ENCODE peak calls at places on chromosomes 3 and 15, in five cellular contexts. One of them, this sample, is unnamed.
A peak's percentile ranks its signal among the peaks of the same experiment; 100 is the strongest.

GRCh38 chr3:47036145-47036544 is 56.7 kb downstream of the NBEAL2 start:
- DNase-seq in CD4-positive, alpha-beta memory T cell: no peak
- DNase-seq in transverse colon: no peak
- DNase-seq in neural crest cell: no peak
- DNase-seq in activated gamma-delta T cell treated with Interleukin-2 at 50 U/mL for 16 hours: no peak
- DNase-seq in this sample: no peak

GRCh38 chr3:51683566-51683965 is 12.5 kb downstream of the TEX264 start:
- DNase-seq in CD4-positive, alpha-beta memory T cell: no peak
- DNase-seq in transverse colon: no peak
- DNase-seq in neural crest cell: no peak
- DNase-seq in activated gamma-delta T cell treated with Interleukin-2 at 50 U/mL for 16 hours: no peak
- DNase-seq in this sample: no peak

GRCh38 chr3:46884929-46885328 is 7.4 kb downstream of the PTH1R start:
- DNase-seq in CD4-positive, alpha-beta memory T cell: no peak
- DNase-seq in transverse colon: no peak
- DNase-seq in neural crest cell: no peak
- DNase-seq in activated gamma-delta T cell treated with Interleukin-2 at 50 U/mL for 16 hours: no peak
- DNase-seq in this sample: no peak

GRCh38 chr3:127275287-127275781 is 12.5 kb downstream of the PRR20G start:
- DNase-seq in CD4-positive, alpha-beta memory T cell: no peak
- DNase-seq in transverse colon: no peak
- DNase-seq in neural crest cell: no peak
- DNase-seq in activated gamma-delta T cell treated with Interleukin-2 at 50 U/mL for 16 hours: no peak
- DNase-seq in this sample: no peak

GRCh38 chr3:47159153-47159552 is 4.8 kb downstream of the SETD2 start:
- DNase-seq in CD4-positive, alpha-beta memory T cell: no peak
- DNase-seq in transverse colon: no peak
- DNase-seq in neural crest cell: no peak
- DNase-seq in activated gamma-delta T cell treated with Interleukin-2 at 50 U/mL for 16 hours: no peak
- DNase-seq in this sample: no peak

GRCh38 chr3:13712682-13713180 is 163.8 kb downstream of the FBLN2 start:
- DNase-seq in CD4-positive, alpha-beta memory T cell: no peak
- DNase-seq in transverse colon: no peak
- DNase-seq in neural crest cell: no peak
- DNase-seq in activated gamma-delta T cell treated with Interleukin-2 at 50 U/mL for 16 hours: no peak
- DNase-seq in this sample: no peak

GRCh38 chr3:184261270-184262165 is at the start of gene CAMK2N2:
- DNase-seq in CD4-positive, alpha-beta memory T cell: peak; percentile 71
- DNase-seq in transverse colon: peak; percentile 50
- DNase-seq in neural crest cell: peak; percentile 58
- DNase-seq in activated gamma-delta T cell treated with Interleukin-2 at 50 U/mL for 16 hours: peak; percentile 38
- DNase-seq in this sample: peak; percentile 60

GRCh38 chr3:72334681-72335457 is 513.4 kb downstream of the SHQ1 start:
- DNase-seq in CD4-positive, alpha-beta memory T cell: no peak
- DNase-seq in transverse colon: no peak
- DNase-seq in neural crest cell: peak; percentile 17
- DNase-seq in activated gamma-delta T cell treated with Interleukin-2 at 50 U/mL for 16 hours: no peak
- DNase-seq in this sample: no peak

GRCh38 chr3:124492824-124493223 is 237.4 kb upstream of the UMPS start:
- DNase-seq in CD4-positive, alpha-beta memory T cell: no peak
- DNase-seq in transverse colon: peak; percentile 69
- DNase-seq in neural crest cell: no peak
- DNase-seq in activated gamma-delta T cell treated with Interleukin-2 at 50 U/mL for 16 hours: no peak
- DNase-seq in this sample: no peak

GRCh38 chr3:13479332-13479581 is 849 bp upstream of the HDAC11 start:
- DNase-seq in CD4-positive, alpha-beta memory T cell: no peak
- DNase-seq in transverse colon: no peak
- DNase-seq in neural crest cell: no peak
- DNase-seq in activated gamma-delta T cell treated with Interleukin-2 at 50 U/mL for 16 hours: peak; percentile 12
- DNase-seq in this sample: no peak

GRCh38 chr15:72786946-72787345 is 3.4 kb upstream of the ADPGK start:
- DNase-seq in CD4-positive, alpha-beta memory T cell: no peak
- DNase-seq in transverse colon: no peak
- DNase-seq in neural crest cell: no peak
- DNase-seq in activated gamma-delta T cell treated with Interleukin-2 at 50 U/mL for 16 hours: no peak
- DNase-seq in this sample: no peak

GRCh38 chr3:12707425-12707824 is 43.5 kb upstream of the RAF1 start:
- DNase-seq in CD4-positive, alpha-beta memory T cell: no peak
- DNase-seq in transverse colon: no peak
- DNase-seq in neural crest cell: no peak
- DNase-seq in activated gamma-delta T cell treated with Interleukin-2 at 50 U/mL for 16 hours: no peak
- DNase-seq in this sample: no peak

GRCh38 chr3:174276826-174277225 is 582.3 kb upstream of the NAALADL2 start:
- DNase-seq in CD4-positive, alpha-beta memory T cell: no peak
- DNase-seq in transverse colon: no peak
- DNase-seq in neural crest cell: no peak
- DNase-seq in activated gamma-delta T cell treated with Interleukin-2 at 50 U/mL for 16 hours: no peak
- DNase-seq in this sample: no peak

GRCh38 chr3:38640661-38641441 is 8.6 kb downstream of the SCN5A start:
- DNase-seq in CD4-positive, alpha-beta memory T cell: no peak
- DNase-seq in transverse colon: no peak
- DNase-seq in neural crest cell: peak; percentile 48
- DNase-seq in activated gamma-delta T cell treated with Interleukin-2 at 50 U/mL for 16 hours: no peak
- DNase-seq in this sample: no peak

GRCh38 chr3:88180398-88180999 is 30.7 kb downstream of the C3orf38 start:
- DNase-seq in CD4-positive, alpha-beta memory T cell: no peak
- DNase-seq in transverse colon: no peak
- DNase-seq in neural crest cell: no peak
- DNase-seq in activated gamma-delta T cell treated with Interleukin-2 at 50 U/mL for 16 hours: peak; percentile 15
- DNase-seq in this sample: peak; percentile 36

GRCh38 chr3:24220859-24221657 is 273.6 kb downstream of the THRB start:
- DNase-seq in CD4-positive, alpha-beta memory T cell: no peak
- DNase-seq in transverse colon: peak; percentile 15
- DNase-seq in neural crest cell: no peak
- DNase-seq in activated gamma-delta T cell treated with Interleukin-2 at 50 U/mL for 16 hours: no peak
- DNase-seq in this sample: no peak

GRCh38 chr3:10950476-10951294 is 41.9 kb upstream of the SLC6A1 start:
- DNase-seq in CD4-positive, alpha-beta memory T cell: no peak
- DNase-seq in transverse colon: no peak
- DNase-seq in neural crest cell: peak; percentile 36
- DNase-seq in activated gamma-delta T cell treated with Interleukin-2 at 50 U/mL for 16 hours: no peak
- DNase-seq in this sample: no peak

GRCh38 chr3:188178293-188178950 is 24.5 kb downstream of the LPP start:
- DNase-seq in CD4-positive, alpha-beta memory T cell: no peak
- DNase-seq in transverse colon: no peak
- DNase-seq in neural crest cell: no peak
- DNase-seq in activated gamma-delta T cell treated with Interleukin-2 at 50 U/mL for 16 hours: no peak
- DNase-seq in this sample: peak; percentile 3

GRCh38 chr3:142237891-142238290 is 12.5 kb upstream of the GK5 start:
- DNase-seq in CD4-positive, alpha-beta memory T cell: no peak
- DNase-seq in transverse colon: no peak
- DNase-seq in neural crest cell: no peak
- DNase-seq in activated gamma-delta T cell treated with Interleukin-2 at 50 U/mL for 16 hours: no peak
- DNase-seq in this sample: no peak

GRCh38 chr3:39809995-39810595 is 686 bp downstream of the MYRIP start:
- DNase-seq in CD4-positive, alpha-beta memory T cell: no peak
- DNase-seq in transverse colon: no peak
- DNase-seq in neural crest cell: no peak
- DNase-seq in activated gamma-delta T cell treated with Interleukin-2 at 50 U/mL for 16 hours: no peak
- DNase-seq in this sample: no peak

GRCh38 chr3:13647314-13648059 is 98.6 kb downstream of the FBLN2 start:
- DNase-seq in CD4-positive, alpha-beta memory T cell: peak; percentile 60
- DNase-seq in transverse colon: no peak
- DNase-seq in neural crest cell: no peak
- DNase-seq in activated gamma-delta T cell treated with Interleukin-2 at 50 U/mL for 16 hours: no peak
- DNase-seq in this sample: no peak

GRCh38 chr15:79004336-79004735 is 59.5 kb upstream of the CTSH start:
- DNase-seq in CD4-positive, alpha-beta memory T cell: no peak
- DNase-seq in transverse colon: peak; percentile 18
- DNase-seq in neural crest cell: no peak
- DNase-seq in activated gamma-delta T cell treated with Interleukin-2 at 50 U/mL for 16 hours: no peak
- DNase-seq in this sample: no peak

GRCh38 chr3:15460891-15461524 is 33.6 kb downstream of the EAF1 start:
- DNase-seq in CD4-positive, alpha-beta memory T cell: no peak
- DNase-seq in transverse colon: no peak
- DNase-seq in neural crest cell: no peak
- DNase-seq in activated gamma-delta T cell treated with Interleukin-2 at 50 U/mL for 16 hours: no peak
- DNase-seq in this sample: peak; percentile 36

GRCh38 chr15:75204340-75205063 is 2.8 kb downstream of the C15orf39 start:
- DNase-seq in CD4-positive, alpha-beta memory T cell: peak; percentile 88
- DNase-seq in transverse colon: peak; percentile 96
- DNase-seq in neural crest cell: peak; percentile 77
- DNase-seq in activated gamma-delta T cell treated with Interleukin-2 at 50 U/mL for 16 hours: peak; percentile 83
- DNase-seq in this sample: peak; percentile 87

GRCh38 chr15:62059818-62060115 is 480 bp downstream of the VPS13C start:
- DNase-seq in CD4-positive, alpha-beta memory T cell: peak; percentile 85
- DNase-seq in transverse colon: peak; percentile 76
- DNase-seq in neural crest cell: peak; percentile 37
- DNase-seq in activated gamma-delta T cell treated with Interleukin-2 at 50 U/mL for 16 hours: peak; percentile 54
- DNase-seq in this sample: peak; percentile 82

GRCh38 chr3:122305818-122306621 is 19.0 kb upstream of the CSTA start:
- DNase-seq in CD4-positive, alpha-beta memory T cell: no peak
- DNase-seq in transverse colon: peak; percentile 61
- DNase-seq in neural crest cell: no peak
- DNase-seq in activated gamma-delta T cell treated with Interleukin-2 at 50 U/mL for 16 hours: no peak
- DNase-seq in this sample: no peak